ENCODE peak calls at places on chromosomes 12 and 14, in nine cellular contexts. M is upper lobe of right lung; J is activated T-helper 1 cell treated with Interleukin-2 at 50 U/mL for 16 hours; R is A549; D is islet precursor cell; H is NCI-H1436; T is effector memory CD8-positive, alpha-beta T cell; Z is RWPE1; Y is astrocyte of the cerebellum. X is an unnamed sample.

GRCh38 chr12:117101953-117102833 is 3.0 kb upstream of the TESC start:
- DNase-seq in M (peak), J (no peak), R (no peak), D (no peak), H (no peak), T (no peak), Z (no peak), Y (no peak), X (no peak)

GRCh38 chr14:26531894-26532293 is 65.9 kb downstream of the NOVA1 start:
- DNase-seq in M (no peak), J (no peak), R (peak), D (no peak), H (no peak), T (no peak), Z (peak), Y (peak), X (peak)

GRCh38 chr14:94612174-94612573 is at the start of gene SERPINA3:
- DNase-seq in M (no peak), J (no peak), R (no peak), D (peak), H (no peak), T (no peak), Z (no peak), Y (no peak), X (no peak)

GRCh38 chr14:39289523-39289922 is 55.8 kb downstream of the MIA2 start:
- DNase-seq in M (no peak), J (no peak), R (no peak), D (no peak), H (no peak), T (no peak), Z (no peak), Y (no peak), X (no peak)

GRCh38 chr12:92561543-92561899 is 141.3 kb upstream of the PLEKHG7 start:
- DNase-seq in M (no peak), J (no peak), R (no peak), D (no peak), H (no peak), T (no peak), Z (no peak), Y (peak), X (no peak)

GRCh38 chr12:64746663-64747062 is 12.5 kb downstream of the GNS start:
- DNase-seq in M (no peak), J (no peak), R (no peak), D (no peak), H (no peak), T (no peak), Z (no peak), Y (no peak), X (no peak)

GRCh38 chr14:75514673-75515630 is 7.3 kb upstream of the BATF start:
- DNase-seq in M (no peak), J (no peak), R (no peak), D (no peak), H (no peak), T (peak), Z (no peak), Y (no peak), X (no peak)

GRCh38 chr14:45633220-45633984 is 380.4 kb upstream of the MIS18BP1 start:
- DNase-seq in M (no peak), J (no peak), R (no peak), D (no peak), H (no peak), T (no peak), Z (peak), Y (no peak), X (no peak)

GRCh38 chr14:24213866-24214652 is 771 bp upstream of the CHMP4A start:
- DNase-seq in M (no peak), J (no peak), R (no peak), D (no peak), H (no peak), T (no peak), Z (no peak), Y (no peak), X (no peak)

X was measured in HAP-1.